ENCODE peak calls at places on chromosome 1, in nine cellular contexts. One of them, this sample, is unnamed. For H3K4me1, the result is how much of the 10 kb centered on the place peaks cover.

GRCh38 chr1:50981741-50982140 is 11.7 kb downstream of the CDKN2C start:
- DNase-seq in A549: no peak
- DNase-seq in adrenal gland: no peak
- DNase-seq in transverse colon: no peak
- DNase-seq in CD8-positive, alpha-beta T cell: no peak
- DNase-seq in fibroblast of lung: no peak
- DNase-seq in cardiac muscle cell: no peak
- DNase-seq in IMR-90: no peak
- DNase-seq in aorta: no peak
- DNase-seq in this sample: no peak

GRCh38 chr1:182303778-182304177 is 87.8 kb downstream of the GLUL start:
- DNase-seq in A549: no peak
- DNase-seq in adrenal gland: no peak
- DNase-seq in transverse colon: no peak
- DNase-seq in CD8-positive, alpha-beta T cell: no peak
- DNase-seq in fibroblast of lung: no peak
- DNase-seq in cardiac muscle cell: no peak
- DNase-seq in IMR-90: no peak
- DNase-seq in aorta: no peak
- DNase-seq in this sample: no peak

GRCh38 chr1:226128487-226129075 is 58.0 kb downstream of the ACBD3 start:
- DNase-seq in A549: peak
- DNase-seq in adrenal gland: peak
- DNase-seq in transverse colon: no peak
- DNase-seq in CD8-positive, alpha-beta T cell: no peak
- DNase-seq in fibroblast of lung: peak
- DNase-seq in cardiac muscle cell: peak
- DNase-seq in IMR-90: peak
- DNase-seq in aorta: peak
- DNase-seq in this sample: no peak

GRCh38 chr1:226939439-226940028 is 560 bp upstream of the COQ8A start:
- DNase-seq in A549: no peak
- DNase-seq in adrenal gland: peak
- DNase-seq in transverse colon: peak
- DNase-seq in CD8-positive, alpha-beta T cell: peak
- DNase-seq in fibroblast of lung: no peak
- DNase-seq in cardiac muscle cell: peak
- DNase-seq in IMR-90: no peak
- DNase-seq in aorta: peak
- DNase-seq in this sample: peak

GRCh38 chr1:55612988-55613387 is 397.8 kb upstream of the USP24 start:
- DNase-seq in A549: no peak
- DNase-seq in adrenal gland: no peak
- DNase-seq in transverse colon: no peak
- DNase-seq in CD8-positive, alpha-beta T cell: no peak
- DNase-seq in fibroblast of lung: no peak
- DNase-seq in cardiac muscle cell: no peak
- DNase-seq in IMR-90: no peak
- DNase-seq in aorta: no peak
- DNase-seq in this sample: no peak

GRCh38 chr1:43469932-43470331 is 16.2 kb upstream of the HYI start:
- DNase-seq in A549: no peak
- DNase-seq in adrenal gland: no peak
- DNase-seq in transverse colon: no peak
- DNase-seq in CD8-positive, alpha-beta T cell: no peak
- DNase-seq in fibroblast of lung: no peak
- DNase-seq in cardiac muscle cell: no peak
- DNase-seq in IMR-90: no peak
- DNase-seq in aorta: no peak
- DNase-seq in this sample: no peak

GRCh38 chr1:170273556-170274501 is 128.1 kb downstream of the NTMT2 start:
- DNase-seq in A549: no peak
- DNase-seq in adrenal gland: no peak
- DNase-seq in transverse colon: no peak
- DNase-seq in CD8-positive, alpha-beta T cell: no peak
- DNase-seq in fibroblast of lung: no peak
- DNase-seq in cardiac muscle cell: no peak
- DNase-seq in IMR-90: no peak
- DNase-seq in aorta: no peak
- DNase-seq in this sample: no peak

GRCh38 chr1:56034222-56034621 is 545.1 kb downstream of the PLPP3 start:
- DNase-seq in A549: no peak
- DNase-seq in adrenal gland: no peak
- DNase-seq in transverse colon: no peak
- DNase-seq in CD8-positive, alpha-beta T cell: no peak
- DNase-seq in fibroblast of lung: peak
- DNase-seq in cardiac muscle cell: no peak
- DNase-seq in IMR-90: peak
- DNase-seq in aorta: no peak
- DNase-seq in this sample: no peak

GRCh38 chr1:200173097-200173629 is 145.7 kb downstream of the NR5A2 start:
- DNase-seq in A549: no peak
- DNase-seq in adrenal gland: no peak
- DNase-seq in transverse colon: no peak
- DNase-seq in CD8-positive, alpha-beta T cell: no peak
- DNase-seq in fibroblast of lung: no peak
- DNase-seq in cardiac muscle cell: no peak
- DNase-seq in IMR-90: no peak
- DNase-seq in aorta: no peak
- DNase-seq in this sample: no peak

GRCh38 chr1:207959141-207959825 is 48.4 kb upstream of the CD34 start:
- DNase-seq in A549: no peak
- DNase-seq in adrenal gland: peak
- DNase-seq in transverse colon: peak
- DNase-seq in CD8-positive, alpha-beta T cell: no peak
- DNase-seq in fibroblast of lung: peak
- DNase-seq in cardiac muscle cell: peak
- DNase-seq in IMR-90: peak
- DNase-seq in aorta: peak
- DNase-seq in this sample: no peak

GRCh38 chr1:61091455-61091854 is 9.1 kb downstream of the NFIA start:
- DNase-seq in A549: no peak
- DNase-seq in adrenal gland: no peak
- DNase-seq in transverse colon: no peak
- DNase-seq in CD8-positive, alpha-beta T cell: no peak
- DNase-seq in fibroblast of lung: no peak
- DNase-seq in cardiac muscle cell: no peak
- DNase-seq in IMR-90: no peak
- DNase-seq in aorta: no peak
- DNase-seq in this sample: no peak

GRCh38 chr1:16625497-16626408 is 12.4 kb upstream of the NBPF1 start:
- DNase-seq in A549: no peak
- DNase-seq in adrenal gland: peak
- DNase-seq in transverse colon: peak
- DNase-seq in CD8-positive, alpha-beta T cell: no peak
- DNase-seq in fibroblast of lung: no peak
- DNase-seq in cardiac muscle cell: no peak
- DNase-seq in IMR-90: no peak
- DNase-seq in aorta: peak
- DNase-seq in this sample: peak

DNA sequence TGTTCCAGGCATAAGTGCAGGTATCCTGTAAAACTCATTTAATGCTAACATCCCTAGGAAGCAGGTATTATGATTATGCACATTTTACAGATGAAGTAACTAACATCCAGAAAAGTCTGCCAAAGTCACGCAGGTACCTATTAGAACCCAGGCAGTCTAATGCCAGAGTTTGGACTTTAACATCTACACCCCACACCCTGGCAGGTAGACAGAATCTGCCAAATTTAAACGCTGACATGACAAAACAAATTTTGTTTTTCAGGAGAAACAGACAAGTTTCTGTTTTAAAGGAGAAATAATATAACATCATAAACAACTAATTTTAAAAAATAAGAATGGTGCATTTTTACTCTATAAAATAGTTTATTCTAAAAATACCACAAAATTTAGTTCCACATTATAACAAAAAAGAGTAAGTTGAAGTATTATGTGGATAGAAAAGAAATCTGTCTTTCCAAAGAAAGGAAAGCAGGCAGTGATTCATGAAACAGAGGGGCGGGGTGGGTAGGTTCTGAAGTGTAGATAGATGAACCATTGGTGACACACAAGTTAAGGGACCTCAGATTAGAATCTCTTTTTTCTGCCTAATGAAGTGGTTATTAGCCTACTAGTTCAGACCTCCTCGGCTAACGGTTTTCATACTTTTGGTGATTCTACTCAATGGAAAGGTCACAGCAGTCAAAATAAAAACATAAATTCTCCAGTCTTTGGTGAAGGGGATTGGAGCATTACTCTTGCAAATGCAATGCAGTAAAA is 1.7 kb downstream of the ASPM start:
- DNase-seq in A549: no peak
- DNase-seq in adrenal gland: no peak
- DNase-seq in transverse colon: no peak
- DNase-seq in CD8-positive, alpha-beta T cell: no peak
- DNase-seq in fibroblast of lung: peak
- DNase-seq in cardiac muscle cell: peak
- DNase-seq in IMR-90: peak
- DNase-seq in aorta: no peak
- DNase-seq in this sample: no peak
- H3K4me1 ChIP-seq in A549: under half
- H3K4me1 ChIP-seq in adrenal gland: under half
- H3K4me1 ChIP-seq in transverse colon: under half
- H3K4me1 ChIP-seq in CD8-positive, alpha-beta T cell: under half
- H3K4me1 ChIP-seq in fibroblast of lung: under half
- H3K4me1 ChIP-seq in cardiac muscle cell: under half
- H3K4me1 ChIP-seq in IMR-90: under half
- H3K4me1 ChIP-seq in aorta: under half
- H3K4me1 ChIP-seq in this sample: under half

DNA sequence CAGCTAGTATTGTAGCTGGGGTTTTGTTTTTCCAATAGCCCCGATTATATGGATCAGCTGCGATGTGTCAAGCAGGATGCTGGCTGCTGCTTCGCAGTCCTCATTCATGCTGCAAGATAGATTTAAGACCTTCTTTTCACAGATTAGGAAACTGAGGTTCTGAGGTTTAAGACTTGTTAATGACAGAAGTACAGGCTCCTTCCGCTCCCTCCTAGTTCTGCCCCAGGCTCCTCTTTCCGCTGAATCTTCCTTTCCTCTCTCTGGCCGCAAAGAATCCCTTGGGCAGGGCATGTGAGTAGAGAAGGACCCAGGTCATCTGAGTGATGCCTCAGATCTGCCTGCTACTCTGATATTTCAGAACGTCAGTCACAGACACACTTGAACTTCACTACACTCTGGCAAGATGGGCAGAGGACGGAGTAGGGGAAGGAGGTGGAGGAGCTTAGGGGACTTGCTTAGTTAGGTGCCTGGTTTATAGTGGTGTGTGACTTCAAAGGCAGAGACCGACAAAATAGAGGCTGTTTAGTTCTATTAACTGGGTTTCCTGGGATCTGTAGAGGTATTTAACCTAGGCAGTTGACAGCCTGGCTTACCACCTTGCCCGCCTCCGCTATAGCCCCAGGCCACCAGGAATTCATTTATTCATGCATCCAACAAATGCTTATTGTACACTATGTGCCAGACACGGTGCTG is 4.2 kb downstream of the IGSF21 start:
- DNase-seq in A549: no peak
- DNase-seq in adrenal gland: no peak
- DNase-seq in transverse colon: no peak
- DNase-seq in CD8-positive, alpha-beta T cell: no peak
- DNase-seq in fibroblast of lung: no peak
- DNase-seq in cardiac muscle cell: no peak
- DNase-seq in IMR-90: no peak
- DNase-seq in aorta: no peak
- DNase-seq in this sample: no peak
- H3K4me3 ChIP-seq in A549: no peak
- H3K4me3 ChIP-seq in adrenal gland: no peak
- H3K4me3 ChIP-seq in transverse colon: no peak
- H3K4me3 ChIP-seq in CD8-positive, alpha-beta T cell: no peak
- H3K4me3 ChIP-seq in fibroblast of lung: no peak
- H3K4me3 ChIP-seq in cardiac muscle cell: no peak
- H3K4me3 ChIP-seq in IMR-90: no peak
- H3K4me3 ChIP-seq in aorta: no peak
- H3K4me3 ChIP-seq in this sample: no peak

GRCh38 chr1:115643219-115643618 is 1.4 kb downstream of the VANGL1 start:
- DNase-seq in A549: no peak
- DNase-seq in adrenal gland: no peak
- DNase-seq in transverse colon: no peak
- DNase-seq in CD8-positive, alpha-beta T cell: no peak
- DNase-seq in fibroblast of lung: no peak
- DNase-seq in cardiac muscle cell: no peak
- DNase-seq in IMR-90: no peak
- DNase-seq in aorta: no peak
- DNase-seq in this sample: no peak
- H3K27ac ChIP-seq in A549: peak
- H3K27ac ChIP-seq in adrenal gland: no peak
- H3K27ac ChIP-seq in transverse colon: peak
- H3K27ac ChIP-seq in CD8-positive, alpha-beta T cell: no peak
- H3K27ac ChIP-seq in fibroblast of lung: no peak
- H3K27ac ChIP-seq in cardiac muscle cell: peak
- H3K27ac ChIP-seq in IMR-90: no peak
- H3K27ac ChIP-seq in aorta: no peak
- H3K27ac ChIP-seq in this sample: no peak

GRCh38 chr1:115409853-115410150 is 71.8 kb upstream of the NGF start:
- DNase-seq in A549: no peak
- DNase-seq in adrenal gland: no peak
- DNase-seq in transverse colon: no peak
- DNase-seq in CD8-positive, alpha-beta T cell: no peak
- DNase-seq in fibroblast of lung: no peak
- DNase-seq in cardiac muscle cell: no peak
- DNase-seq in IMR-90: no peak
- DNase-seq in aorta: no peak
- DNase-seq in this sample: no peak

GRCh38 chr1:115411388-115412063 is 73.5 kb upstream of the NGF start:
- DNase-seq in A549: peak
- DNase-seq in adrenal gland: no peak
- DNase-seq in transverse colon: no peak
- DNase-seq in CD8-positive, alpha-beta T cell: no peak
- DNase-seq in fibroblast of lung: peak
- DNase-seq in cardiac muscle cell: no peak
- DNase-seq in IMR-90: peak
- DNase-seq in aorta: no peak
- DNase-seq in this sample: no peak

GRCh38 chr1:115409097-115409852 is 71.2 kb upstream of the NGF start:
- DNase-seq in A549: no peak
- DNase-seq in adrenal gland: no peak
- DNase-seq in transverse colon: no peak
- DNase-seq in CD8-positive, alpha-beta T cell: no peak
- DNase-seq in fibroblast of lung: no peak
- DNase-seq in cardiac muscle cell: no peak
- DNase-seq in IMR-90: no peak
- DNase-seq in aorta: no peak
- DNase-seq in this sample: no peak

GRCh38 chr1:115404936-115405335 is 66.9 kb upstream of the NGF start:
- DNase-seq in A549: no peak
- DNase-seq in adrenal gland: no peak
- DNase-seq in transverse colon: no peak
- DNase-seq in CD8-positive, alpha-beta T cell: no peak
- DNase-seq in fibroblast of lung: no peak
- DNase-seq in cardiac muscle cell: no peak
- DNase-seq in IMR-90: no peak
- DNase-seq in aorta: no peak
- DNase-seq in this sample: no peak

DNA sequence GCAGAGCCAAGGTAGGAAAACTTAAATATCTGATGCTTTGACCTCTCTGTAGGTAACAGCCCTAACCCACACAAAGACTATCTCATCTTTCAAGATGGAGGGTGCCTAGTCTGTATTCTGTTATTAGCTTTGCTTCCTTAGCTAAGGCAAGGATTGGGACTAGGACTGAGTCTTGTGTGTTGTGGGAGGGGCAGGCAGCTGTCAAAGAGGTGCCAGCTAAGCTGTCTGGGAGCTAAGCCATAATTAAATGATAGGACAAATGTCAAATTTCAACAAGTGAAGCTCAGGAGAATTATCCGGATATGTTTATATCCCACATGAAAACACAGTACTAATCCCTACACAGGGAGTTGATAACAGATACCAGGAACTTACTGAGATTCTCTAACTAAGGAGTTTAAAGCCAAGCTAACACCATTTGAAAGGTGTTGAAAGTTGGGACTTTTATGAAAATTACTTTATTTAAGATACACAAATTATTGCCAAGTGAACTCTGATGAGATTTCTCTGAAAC is 70.5 kb upstream of the NGF start:
- DNase-seq in A549: no peak
- DNase-seq in adrenal gland: no peak
- DNase-seq in transverse colon: no peak
- DNase-seq in CD8-positive, alpha-beta T cell: no peak
- DNase-seq in fibroblast of lung: no peak
- DNase-seq in cardiac muscle cell: no peak
- DNase-seq in IMR-90: no peak
- DNase-seq in aorta: no peak
- DNase-seq in this sample: no peak
- H3K4me1 ChIP-seq in A549: under half
- H3K4me1 ChIP-seq in adrenal gland: under half
- H3K4me1 ChIP-seq in transverse colon: under half
- H3K4me1 ChIP-seq in CD8-positive, alpha-beta T cell: under half
- H3K4me1 ChIP-seq in fibroblast of lung: under half
- H3K4me1 ChIP-seq in cardiac muscle cell: under half
- H3K4me1 ChIP-seq in IMR-90: under half
- H3K4me1 ChIP-seq in aorta: under half
- H3K4me1 ChIP-seq in this sample: under half